ENCODE peak calls at places on chromosomes 11 and 22, in five cellular contexts. One of them, this sample, is unnamed.
A peak's percentile ranks its signal among the peaks of the same experiment; 100 is the strongest.

GRCh38 chr11:112564228-112564955 is 303.7 kb upstream of the PLET1 start:
- DNase-seq in body of pancreas: peak; percentile 28
- DNase-seq in nephron progenitor cell: no peak
- DNase-seq in ovary: no peak
- DNase-seq in iris pigment epithelial cell: peak; percentile 94
- DNase-seq in this sample: peak; percentile 9

GRCh38 chr11:129930306-129930705 is 34.9 kb upstream of the NFRKB start:
- DNase-seq in body of pancreas: no peak
- DNase-seq in nephron progenitor cell: no peak
- DNase-seq in ovary: no peak
- DNase-seq in iris pigment epithelial cell: peak; percentile 57
- DNase-seq in this sample: no peak

GRCh38 chr11:103968685-103969084 is 67.8 kb upstream of the DDI1 start:
- DNase-seq in body of pancreas: no peak
- DNase-seq in nephron progenitor cell: no peak
- DNase-seq in ovary: no peak
- DNase-seq in iris pigment epithelial cell: no peak
- DNase-seq in this sample: no peak

GRCh38 chr11:58762284-58763119 is 30.8 kb upstream of the GLYAT start:
- DNase-seq in body of pancreas: no peak
- DNase-seq in nephron progenitor cell: no peak
- DNase-seq in ovary: no peak
- DNase-seq in iris pigment epithelial cell: no peak
- DNase-seq in this sample: no peak

GRCh38 chr11:107203656-107204055 is 185.4 kb upstream of the GUCY1A2 start:
- DNase-seq in body of pancreas: no peak
- DNase-seq in nephron progenitor cell: no peak
- DNase-seq in ovary: no peak
- DNase-seq in iris pigment epithelial cell: no peak
- DNase-seq in this sample: no peak

GRCh38 chr11:127338380-127339259 is 338.1 kb upstream of the KIRREL3 start:
- DNase-seq in body of pancreas: no peak
- DNase-seq in nephron progenitor cell: no peak
- DNase-seq in ovary: no peak
- DNase-seq in iris pigment epithelial cell: no peak
- DNase-seq in this sample: no peak

GRCh38 chr11:77201991-77202841 is 74.2 kb downstream of the MYO7A start:
- DNase-seq in body of pancreas: no peak
- DNase-seq in nephron progenitor cell: no peak
- DNase-seq in ovary: no peak
- DNase-seq in iris pigment epithelial cell: no peak
- DNase-seq in this sample: peak; percentile 3

GRCh38 chr11:86523738-86524602 is 148.4 kb downstream of the ME3 start:
- DNase-seq in body of pancreas: peak; percentile 67
- DNase-seq in nephron progenitor cell: no peak
- DNase-seq in ovary: peak; percentile 18
- DNase-seq in iris pigment epithelial cell: peak; percentile 98
- DNase-seq in this sample: no peak

GRCh38 chr11:13324709-13325108 is 47.1 kb downstream of the BMAL1 start:
- DNase-seq in body of pancreas: no peak
- DNase-seq in nephron progenitor cell: no peak
- DNase-seq in ovary: no peak
- DNase-seq in iris pigment epithelial cell: no peak
- DNase-seq in this sample: no peak

GRCh38 chr11:76903325-76903724 is 42.6 kb downstream of the ACER3 start:
- DNase-seq in body of pancreas: peak; percentile 27
- DNase-seq in nephron progenitor cell: no peak
- DNase-seq in ovary: no peak
- DNase-seq in iris pigment epithelial cell: no peak
- DNase-seq in this sample: no peak

GRCh38 chr11:73265278-73265810 is 6.8 kb upstream of the P2RY6 start:
- DNase-seq in body of pancreas: no peak
- DNase-seq in nephron progenitor cell: no peak
- DNase-seq in ovary: no peak
- DNase-seq in iris pigment epithelial cell: no peak
- DNase-seq in this sample: no peak

GRCh38 chr11:121482231-121483129 is 29.7 kb upstream of the SORL1-AS1 start:
- DNase-seq in body of pancreas: peak; percentile 23
- DNase-seq in nephron progenitor cell: no peak
- DNase-seq in ovary: no peak
- DNase-seq in iris pigment epithelial cell: no peak
- DNase-seq in this sample: peak; percentile 24

GRCh38 chr11:47177229-47177845 is 658 bp upstream of the ARFGAP2 start:
- DNase-seq in body of pancreas: peak; percentile 85
- DNase-seq in nephron progenitor cell: peak; percentile 40
- DNase-seq in ovary: peak; percentile 63
- DNase-seq in iris pigment epithelial cell: peak; percentile 80
- DNase-seq in this sample: peak; percentile 73

GRCh38 chr11:21476588-21476987 is 716.3 kb upstream of the ANO5 start:
- DNase-seq in body of pancreas: no peak
- DNase-seq in nephron progenitor cell: no peak
- DNase-seq in ovary: no peak
- DNase-seq in iris pigment epithelial cell: no peak
- DNase-seq in this sample: no peak

GRCh38 chr22:39488563-39489083 is 13.5 kb upstream of the MIEF1 start:
- DNase-seq in body of pancreas: no peak
- DNase-seq in nephron progenitor cell: no peak
- DNase-seq in ovary: no peak
- DNase-seq in iris pigment epithelial cell: no peak
- DNase-seq in this sample: no peak

GRCh38 chr22:41576877-41577276 is 12.8 kb downstream of the PMM1 start:
- DNase-seq in body of pancreas: peak; percentile 60
- DNase-seq in nephron progenitor cell: peak; percentile 65
- DNase-seq in ovary: no peak
- DNase-seq in iris pigment epithelial cell: peak; percentile 58
- DNase-seq in this sample: peak; percentile 21

GRCh38 chr11:113261709-113262475 is 52.5 kb upstream of the TTC12 start:
- DNase-seq in body of pancreas: no peak
- DNase-seq in nephron progenitor cell: no peak
- DNase-seq in ovary: no peak
- DNase-seq in iris pigment epithelial cell: peak; percentile 88
- DNase-seq in this sample: no peak

GRCh38 chr11:56852131-56852530 is 103.6 kb upstream of the OR9G4 start:
- DNase-seq in body of pancreas: no peak
- DNase-seq in nephron progenitor cell: no peak
- DNase-seq in ovary: no peak
- DNase-seq in iris pigment epithelial cell: no peak
- DNase-seq in this sample: no peak

GRCh38 chr11:12246169-12246568 is 131.2 kb upstream of the PARVA start:
- DNase-seq in body of pancreas: no peak
- DNase-seq in nephron progenitor cell: no peak
- DNase-seq in ovary: no peak
- DNase-seq in iris pigment epithelial cell: no peak
- DNase-seq in this sample: no peak

GRCh38 chr11:4093519-4094347 is 866 bp upstream of the RRM1 start:
- DNase-seq in body of pancreas: no peak
- DNase-seq in nephron progenitor cell: no peak
- DNase-seq in ovary: no peak
- DNase-seq in iris pigment epithelial cell: no peak
- DNase-seq in this sample: no peak

GRCh38 chr11:88195908-88196307 is 20.7 kb upstream of the RAB38 start:
- DNase-seq in body of pancreas: no peak
- DNase-seq in nephron progenitor cell: no peak
- DNase-seq in ovary: no peak
- DNase-seq in iris pigment epithelial cell: no peak
- DNase-seq in this sample: no peak

GRCh38 chr22:20140107-20140445 is 8.5 kb downstream of the ZDHHC8 start:
- DNase-seq in body of pancreas: no peak
- DNase-seq in nephron progenitor cell: no peak
- DNase-seq in ovary: no peak
- DNase-seq in iris pigment epithelial cell: no peak
- DNase-seq in this sample: no peak

GRCh38 chr11:73656985-73657384 is 10.6 kb downstream of the PLEKHB1 start:
- DNase-seq in body of pancreas: no peak
- DNase-seq in nephron progenitor cell: no peak
- DNase-seq in ovary: no peak
- DNase-seq in iris pigment epithelial cell: no peak
- DNase-seq in this sample: no peak

This sample was measured in transverse colon.